ENCODE peak calls at places on chromosome 5, in four cellular contexts. One of them, this sample, is unnamed.

GRCh38 chr5:83147593-83147992 is 70.2 kb downstream of the XRCC4 start:
- DNase-seq in fibroblast of lung: no peak
- DNase-seq in psoas muscle: no peak
- DNase-seq in fibroblast of villous mesenchyme: no peak
- DNase-seq in this sample: no peak

GRCh38 chr5:59810041-59810440 is 83.5 kb downstream of the PDE4D start:
- DNase-seq in fibroblast of lung: peak
- DNase-seq in psoas muscle: peak
- DNase-seq in fibroblast of villous mesenchyme: peak
- DNase-seq in this sample: peak

GRCh38 chr5:178312900-178313299 is 80.3 kb upstream of the PHYKPL start:
- DNase-seq in psoas muscle: no peak
- DNase-seq in fibroblast of villous mesenchyme: no peak
- DNase-seq in fibroblast of lung: no peak
- DNase-seq in this sample: no peak

GRCh38 chr5:174840435-174840834 is 116.1 kb downstream of the MSX2 start:
- DNase-seq in fibroblast of villous mesenchyme: peak
- DNase-seq in psoas muscle: no peak
- DNase-seq in fibroblast of lung: no peak
- DNase-seq in this sample: no peak

GRCh38 chr5:180034564-180034963 is 37.0 kb downstream of the RNF130 start:
- DNase-seq in fibroblast of villous mesenchyme: peak
- DNase-seq in fibroblast of lung: peak
- DNase-seq in psoas muscle: no peak
- DNase-seq in this sample: no peak

GRCh38 chr5:54758038-54758437 is 227.4 kb downstream of the ESM1 start:
- DNase-seq in fibroblast of villous mesenchyme: peak
- DNase-seq in fibroblast of lung: peak
- DNase-seq in psoas muscle: no peak
- DNase-seq in this sample: no peak

GRCh38 chr5:115366223-115366622 is 69.8 kb upstream of the CCDC112 start:
- DNase-seq in psoas muscle: peak
- DNase-seq in fibroblast of villous mesenchyme: peak
- DNase-seq in fibroblast of lung: peak
- DNase-seq in this sample: peak

GRCh38 chr5:143913008-143913752 is 101.2 kb downstream of the HMHB1 start:
- DNase-seq in fibroblast of villous mesenchyme: no peak
- DNase-seq in fibroblast of lung: peak
- DNase-seq in psoas muscle: no peak
- DNase-seq in this sample: no peak

GRCh38 chr5:137888875-137889759 is at the start of gene PKD2L2:
- DNase-seq in fibroblast of lung: peak
- DNase-seq in psoas muscle: peak
- DNase-seq in fibroblast of villous mesenchyme: peak
- DNase-seq in this sample: peak
- H3K4me3 ChIP-seq in fibroblast of lung: peak
- H3K4me3 ChIP-seq in psoas muscle: peak
- H3K4me3 ChIP-seq in fibroblast of villous mesenchyme: peak
- H3K4me3 ChIP-seq in this sample: peak

GRCh38 chr5:134738963-134739661 is 764 bp downstream of the CAMLG start:
- DNase-seq in fibroblast of villous mesenchyme: peak
- DNase-seq in fibroblast of lung: peak
- DNase-seq in psoas muscle: no peak
- DNase-seq in this sample: peak
- TF ChIP-seq CTCF in fibroblast of villous mesenchyme: peak
- TF ChIP-seq CTCF in fibroblast of lung: no peak
- TF ChIP-seq CTCF in psoas muscle: no peak
- TF ChIP-seq CTCF in this sample: peak

GRCh38 chr5:176620333-176620981 is 9.9 kb downstream of the SNCB start:
- DNase-seq in psoas muscle: peak
- DNase-seq in fibroblast of lung: no peak
- DNase-seq in fibroblast of villous mesenchyme: peak
- DNase-seq in this sample: no peak
- H3K4me3 ChIP-seq in psoas muscle: no peak
- H3K4me3 ChIP-seq in fibroblast of lung: no peak
- H3K4me3 ChIP-seq in fibroblast of villous mesenchyme: no peak
- H3K4me3 ChIP-seq in this sample: no peak

DNA sequence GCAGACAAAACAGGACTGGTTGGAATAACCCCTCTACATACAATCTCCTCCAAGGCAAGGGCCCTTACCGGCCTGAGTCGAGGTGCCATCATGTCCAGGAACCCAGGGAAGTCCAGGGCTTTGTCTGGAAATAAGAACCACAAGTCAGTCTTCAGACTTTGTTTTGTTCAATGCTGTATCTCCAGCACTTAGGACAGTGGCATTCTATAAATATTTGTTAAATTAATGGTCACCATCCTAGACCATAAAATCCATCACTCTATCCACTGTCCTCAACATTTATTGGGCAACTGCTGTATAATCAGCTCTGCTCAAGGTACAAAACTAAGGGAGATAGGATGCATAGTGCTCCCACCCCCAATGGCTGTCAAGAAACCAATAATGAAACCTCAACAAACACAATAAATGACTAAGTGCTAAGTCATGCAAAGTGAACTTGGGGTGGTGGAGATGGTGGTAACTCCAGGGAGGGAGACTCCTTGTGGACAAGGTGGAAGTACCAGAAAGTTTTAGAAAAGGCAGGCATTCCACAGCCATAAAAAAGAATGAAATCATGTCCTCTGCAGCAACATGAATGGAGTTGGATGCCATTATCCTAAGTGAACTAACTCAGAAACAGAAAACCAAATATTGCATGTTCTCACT is 5.0 kb downstream of the RELL2 start:
- DNase-seq in psoas muscle: no peak
- DNase-seq in fibroblast of lung: peak
- DNase-seq in fibroblast of villous mesenchyme: peak
- DNase-seq in this sample: peak
- TF ChIP-seq CTCF in psoas muscle: no peak
- TF ChIP-seq CTCF in fibroblast of lung: peak
- TF ChIP-seq CTCF in fibroblast of villous mesenchyme: peak
- TF ChIP-seq CTCF in this sample: peak

DNA sequence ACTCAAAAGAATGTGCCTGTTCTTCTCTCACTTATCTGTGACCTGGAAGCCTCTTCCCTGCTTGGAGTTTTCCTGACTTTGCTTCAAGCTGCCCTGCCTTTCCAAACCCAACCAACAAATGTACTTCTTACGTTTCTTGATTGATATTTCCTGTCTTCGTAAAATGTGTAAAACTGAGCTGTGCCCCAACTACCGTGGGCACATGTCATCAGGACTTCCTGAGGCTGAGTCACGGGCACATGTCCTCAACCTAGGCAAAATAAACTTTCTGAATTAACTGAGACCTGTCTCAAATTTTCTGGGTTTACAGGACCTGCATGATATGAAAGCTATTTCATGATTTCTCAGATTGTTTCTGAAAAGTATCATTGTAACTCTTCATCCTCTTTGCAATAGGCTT is 145.4 kb downstream of the FBXL7 start:
- DNase-seq in fibroblast of villous mesenchyme: peak
- DNase-seq in fibroblast of lung: peak
- DNase-seq in psoas muscle: no peak
- DNase-seq in this sample: no peak
- H3K4me3 ChIP-seq in fibroblast of villous mesenchyme: no peak
- H3K4me3 ChIP-seq in fibroblast of lung: no peak
- H3K4me3 ChIP-seq in psoas muscle: no peak
- H3K4me3 ChIP-seq in this sample: no peak

This sample was measured in astrocyte of the cerebellum.